ENCODE peak calls at places on chromosomes 13 and 19, in six cellular contexts. K is ELF-1; N is iPS-NIHi11; H is stimulated activated CD8-positive, alpha-beta memory T cell treated with anti-CD3 and anti-CD28 coated beads, Interleukin-12 subunit alpha, Interleukin-12 subunit beta, amount 100 ng/mL, for 4 hours; C is neural progenitor cell; S is Daoy. Z is an unnamed sample.

GRCh38 chr13:46295531-46296464 is 84.1 kb downstream of the LRRC63 start:
- DNase-seq in S (no peak), K (no peak), H (peak), N (no peak), C (no peak), Z (no peak)

GRCh38 chr19:34213283-34213682 is 41.0 kb downstream of the LSM14A start:
- DNase-seq in C (no peak), H (no peak), S (no peak), N (no peak), K (no peak), Z (no peak)

GRCh38 chr19:55147408-55148251 is 1.4 kb downstream of the TNNT1 start:
- DNase-seq in N (no peak), S (no peak), H (no peak), K (peak), C (peak), Z (no peak)

GRCh38 chr13:33249066-33249465 is 36.5 kb downstream of the STARD13 start:
- DNase-seq in S (peak), K (no peak), N (no peak), C (no peak), H (no peak), Z (no peak)

GRCh38 chr19:4678881-4679379 is 8.8 kb upstream of the MYDGF start:
- DNase-seq in C (peak), K (peak), N (peak), H (no peak), S (peak), Z (no peak)

GRCh38 chr19:29685326-29685725 is 20.1 kb downstream of the PLEKHF1 start:
- DNase-seq in N (no peak), H (no peak), C (no peak), S (peak), K (no peak), Z (no peak)

GRCh38 chr19:9128171-9128570 is 1.4 kb upstream of the OR7G3 start:
- DNase-seq in K (no peak), N (no peak), C (no peak), S (peak), H (no peak), Z (no peak)

GRCh38 chr13:37526710-37527446 is 71.7 kb downstream of the POSTN start:
- DNase-seq in K (no peak), H (no peak), N (no peak), S (no peak), C (no peak), Z (no peak)

GRCh38 chr19:6020972-6021805 is 43.2 kb upstream of the RANBP3 start:
- DNase-seq in K (no peak), C (no peak), S (no peak), H (no peak), N (no peak), Z (no peak)

GRCh38 chr19:46482645-46483044 is 11.3 kb upstream of the PNMA8A start:
- DNase-seq in N (no peak), K (no peak), C (no peak), S (peak), H (no peak), Z (no peak)

GRCh38 chr13:61423879-61424278 is 8.2 kb upstream of the PCDH20 start:
- DNase-seq in C (no peak), H (no peak), S (no peak), N (no peak), K (no peak), Z (no peak)

GRCh38 chr13:96473463-96474157 is 383.7 kb downstream of the HS6ST3 start:
- DNase-seq in H (no peak), S (peak), C (peak), N (no peak), K (no peak), Z (no peak)

GRCh38 chr19:49058592-49058991 is 1.0 kb upstream of the CGB7 start:
- DNase-seq in K (peak), N (peak), C (peak), S (peak), H (no peak), Z (no peak)

GRCh38 chr19:40827386-40828247 is 22.6 kb downstream of the CYP2A6 start:
- DNase-seq in C (no peak), S (no peak), H (no peak), N (no peak), K (no peak), Z (no peak)

GRCh38 chr13:21109168-21109567 is 47.8 kb upstream of the LATS2 start:
- DNase-seq in K (no peak), H (no peak), C (no peak), N (no peak), S (no peak), Z (no peak)